ENCODE peak calls at places on chromosomes 4 and X, in nine cellular contexts. M, L, K, W, O, V, I, A and F are unnamed samples.

GRCh38 chr4:110826656-110827055 is 203.8 kb upstream of the PITX2 start:
- DNase-seq in M (no peak), L (no peak), K (no peak), W (no peak), O (no peak), V (no peak), I (no peak), A (no peak), F (no peak)

GRCh38 chr4:106454581-106454980 is 86.0 kb upstream of the GIMD1 start:
- DNase-seq in M (no peak), L (no peak), K (no peak), W (no peak), O (no peak), V (no peak), I (no peak), A (no peak), F (no peak)

GRCh38 chrX:16578218-16578617 is 71.7 kb upstream of the S100G start:
- DNase-seq in M (no peak), L (no peak), K (no peak), W (no peak), O (no peak), V (peak; percentile 73), I (no peak), A (no peak), F (no peak)

GRCh38 chrX:11381464-11381863 is 88.3 kb downstream of the AMELX start:
- DNase-seq in M (no peak), L (no peak), K (peak; percentile 50), W (peak; percentile 27), O (peak; percentile 46), V (peak; percentile 63), I (no peak), A (peak; percentile 54), F (no peak)

GRCh38 chrX:69137371-69137881 is 27.8 kb downstream of the PJA1 start:
- DNase-seq in M (no peak), L (no peak), K (peak; percentile 31), W (no peak), O (peak; percentile 69), V (peak; percentile 75), I (no peak), A (no peak), F (no peak)

GRCh38 chr4:40238700-40239548 is 42.1 kb downstream of the RHOH start:
- DNase-seq in M (no peak), L (no peak), K (no peak), W (peak; percentile 41), O (no peak), V (no peak), I (peak; percentile 79), A (no peak), F (no peak)

GRCh38 chrX:103520391-103520790 is 1.1 kb upstream of the RAB40A start:
- DNase-seq in M (no peak), L (no peak), K (no peak), W (no peak), O (no peak), V (peak; percentile 71), I (no peak), A (no peak), F (no peak)

GRCh38 chr4:120857312-120857711 is 65.2 kb downstream of the PRDM5 start:
- DNase-seq in M (no peak), L (no peak), K (no peak), W (no peak), O (no peak), V (peak; percentile 52), I (no peak), A (no peak), F (no peak)

GRCh38 chrX:46961574-46962279 is 49.5 kb downstream of the JADE3 start:
- DNase-seq in M (no peak), L (no peak), K (no peak), W (peak; percentile 50), O (no peak), V (no peak), I (no peak), A (peak; percentile 57), F (no peak)

GRCh38 chrX:154980330-154981115 is 42.0 kb downstream of the F8 start:
- DNase-seq in M (peak; percentile 69), L (peak; percentile 57), K (peak; percentile 70), W (peak; percentile 68), O (peak; percentile 80), V (peak; percentile 49), I (peak; percentile 78), A (peak; percentile 78), F (peak; percentile 44)

GRCh38 chr4:185213829-185214228 is 4.4 kb downstream of the SNX25 start:
- DNase-seq in M (no peak), L (no peak), K (no peak), W (peak; percentile 49), O (no peak), V (no peak), I (no peak), A (peak; percentile 77), F (no peak)

GRCh38 chrX:9662148-9662547 is 103.5 kb downstream of the GPR143 start:
- DNase-seq in M (no peak), L (no peak), K (no peak), W (no peak), O (no peak), V (peak; percentile 77), I (no peak), A (no peak), F (no peak)

GRCh38 chr4:18733956-18734872 is 712.7 kb upstream of the LCORL start:
- DNase-seq in M (no peak), L (no peak), K (no peak), W (no peak), O (no peak), V (no peak), I (no peak), A (no peak), F (peak; percentile 6)

GRCh38 chr4:14008494-14008893 is 381.0 kb upstream of the BOD1L1 start:
- DNase-seq in M (no peak), L (no peak), K (no peak), W (no peak), O (no peak), V (no peak), I (no peak), A (no peak), F (no peak)

GRCh38 chr4:15682790-15683495 is 1.3 kb downstream of the FAM200B start:
- DNase-seq in M (no peak), L (no peak), K (no peak), W (no peak), O (no peak), V (peak; percentile 17), I (no peak), A (no peak), F (no peak)
- H3K27ac ChIP-seq in M (no peak overlapping the region), L (no peak overlapping the region), K (peak overlapping the region; percentile 91), W (peak overlapping the region; percentile 88), O (no peak overlapping the region), V (peak overlapping the region; percentile 33), I (peak overlapping the region; percentile 85), A (no peak overlapping the region), F (peak overlapping the region; percentile 94)

GRCh38 chr4:139886798-139887197 is 221.2 kb downstream of the MGST2 start:
- DNase-seq in M (no peak), L (no peak), K (no peak), W (no peak), O (no peak), V (no peak), I (no peak), A (no peak), F (no peak)

GRCh38 chr4:139889194-139889762 is 223.7 kb downstream of the MGST2 start:
- DNase-seq in M (no peak), L (no peak), K (no peak), W (no peak), O (no peak), V (no peak), I (no peak), A (no peak), F (no peak)

GRCh38 chr4:139887378-139887801 is 221.8 kb downstream of the MGST2 start:
- DNase-seq in M (no peak), L (no peak), K (no peak), W (no peak), O (no peak), V (peak; percentile 19), I (no peak), A (no peak), F (no peak)

GRCh38 chr4:139887962-139888735 is 222.5 kb downstream of the MGST2 start:
- DNase-seq in M (peak; percentile 34), L (no peak), K (no peak), W (no peak), O (no peak), V (no peak), I (no peak), A (no peak), F (no peak)

DNA sequence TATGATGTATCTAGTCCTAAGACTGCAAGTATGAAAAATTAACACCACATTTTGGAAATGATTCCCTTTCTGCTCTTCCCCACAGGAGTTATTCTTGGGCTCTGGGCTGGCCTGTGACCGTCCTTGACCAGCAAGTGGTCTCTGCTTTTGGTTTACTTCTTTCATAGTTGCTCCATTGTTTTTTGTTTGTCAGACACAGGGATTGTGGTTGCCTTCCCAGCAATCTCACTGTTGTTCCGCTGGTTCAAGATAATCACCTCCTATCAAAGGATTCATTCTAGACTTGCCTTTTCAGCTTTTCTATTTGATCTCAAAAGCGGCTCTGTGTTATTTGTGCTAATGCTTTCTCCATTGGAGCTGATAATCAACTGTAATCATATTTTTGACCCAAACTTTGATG is 218.8 kb downstream of the MGST2 start:
- DNase-seq in M (no peak), L (no peak), K (no peak), W (no peak), O (no peak), V (no peak), I (no peak), A (no peak), F (no peak)
- H3K4me1 ChIP-seq in M (peaks cover 4% of the 10 kb centered on the region), L (no peaks in the 10 kb centered on the region), K (peaks cover 28% of the 10 kb centered on the region), W (no peaks in the 10 kb centered on the region), O (peaks cover 7% of the 10 kb centered on the region), V (peaks cover 11% of the 10 kb centered on the region), I (no peaks in the 10 kb centered on the region), A (no peaks in the 10 kb centered on the region), F (peaks cover 13% of the 10 kb centered on the region)

GRCh38 chrX:23334536-23334870 is at the start of gene PTCHD1:
- DNase-seq in M (no peak), L (no peak), K (no peak), W (no peak), O (no peak), V (no peak), I (no peak), A (no peak), F (no peak)
- H3K27ac ChIP-seq in M (no peak within 1 kb of the TSS), L (no peak within 1 kb of the TSS), K (peak within 1 kb of the TSS; percentile 68), W (no peak within 1 kb of the TSS), O (no peak within 1 kb of the TSS), V (no peak within 1 kb of the TSS), I (no peak within 1 kb of the TSS), A (no peak within 1 kb of the TSS), F (no peak within 1 kb of the TSS)

GRCh38 chr4:151721466-151721865 is 39.3 kb downstream of the GATB start:
- DNase-seq in M (no peak), L (no peak), K (peak; percentile 30), W (no peak), O (peak; percentile 23), V (no peak), I (no peak), A (no peak), F (no peak)

GRCh38 chr4:151719045-151719743 is 41.6 kb downstream of the GATB start:
- DNase-seq in M (no peak), L (no peak), K (no peak), W (no peak), O (no peak), V (no peak), I (no peak), A (no peak), F (no peak)

GRCh38 chr4:151717909-151718613 is 42.7 kb downstream of the GATB start:
- DNase-seq in M (no peak), L (no peak), K (no peak), W (no peak), O (no peak), V (no peak), I (no peak), A (no peak), F (no peak)

GRCh38 chr4:151717271-151717670 is 43.5 kb downstream of the GATB start:
- DNase-seq in M (no peak), L (no peak), K (no peak), W (no peak), O (no peak), V (no peak), I (no peak), A (no peak), F (no peak)

GRCh38 chr4:151719935-151720334 is 40.9 kb downstream of the GATB start:
- DNase-seq in M (no peak), L (no peak), K (no peak), W (no peak), O (no peak), V (no peak), I (no peak), A (no peak), F (peak; percentile 20)
- H3K4me1 ChIP-seq in M (peaks cover 2% of the 10 kb centered on the region), L (no peaks in the 10 kb centered on the region), K (no peaks in the 10 kb centered on the region), W (no peaks in the 10 kb centered on the region), O (no peaks in the 10 kb centered on the region), V (no peaks in the 10 kb centered on the region), I (no peaks in the 10 kb centered on the region), A (no peaks in the 10 kb centered on the region), F (peaks cover 4% of the 10 kb centered on the region)